ENCODE peak calls at places on chromosomes 12 and 14, in ten cellular contexts. W is right lobe of liver, I is kidney tubule cell, U is PC-3, C is HL-60, X is left cardiac atrium, Y is tibial nerve, L is ACHN, O is neural progenitor cell, K is ELR. J is an unnamed sample.

GRCh38 chr12:127165567-127166392 is 1101.2 kb upstream of the TMEM132C start:
- DNase-seq in W (peak; percentile 92), I (peak; percentile 93), U (peak; percentile 82), C (peak; percentile 67), X (peak; percentile 91), Y (peak; percentile 71), L (peak; percentile 92), O (peak; percentile 97), K (peak; percentile 88), J (peak; percentile 87)

GRCh38 chr14:74667758-74668157 is 45.1 kb downstream of the AREL1 start:
- DNase-seq in W (no peak), I (no peak), U (no peak), C (no peak), X (no peak), Y (no peak), L (no peak), O (no peak), K (peak; percentile 67), J (no peak)

GRCh38 chr14:32820182-32820581 is 118.5 kb upstream of the NPAS3 start:
- DNase-seq in W (no peak), I (no peak), U (no peak), C (no peak), X (no peak), Y (no peak), L (no peak), O (no peak), K (no peak), J (no peak)

GRCh38 chr14:21589317-21589716 is 9.4 kb upstream of the OR10G3 start:
- DNase-seq in W (no peak), I (peak; percentile 42), U (no peak), C (no peak), X (no peak), Y (no peak), L (no peak), O (no peak), K (no peak), J (no peak)

GRCh38 chr14:61577506-61577931 is 117.8 kb upstream of the HIF1A start:
- DNase-seq in W (no peak), I (peak; percentile 40), U (no peak), C (no peak), X (no peak), Y (no peak), L (no peak), O (no peak), K (no peak), J (no peak)

GRCh38 chr12:111174283-111175108 is 194.4 kb downstream of the PHETA1 start:
- DNase-seq in W (no peak), I (no peak), U (peak; percentile 62), C (peak; percentile 84), X (no peak), Y (no peak), L (peak; percentile 33), O (peak; percentile 30), K (no peak), J (no peak)

GRCh38 chr12:45299132-45299692 is 83.3 kb downstream of the ANO6 start:
- DNase-seq in W (no peak), I (no peak), U (peak; percentile 65), C (no peak), X (no peak), Y (no peak), L (no peak), O (no peak), K (peak; percentile 54), J (no peak)

GRCh38 chr14:92507174-92507768 is 6.3 kb upstream of the RIN3 start:
- DNase-seq in W (no peak), I (peak; percentile 26), U (peak; percentile 77), C (peak; percentile 36), X (no peak), Y (peak; percentile 20), L (no peak), O (no peak), K (no peak), J (peak; percentile 83)

GRCh38 chr12:112599871-112600270 is 181.1 kb downstream of the PTPN11 start:
- DNase-seq in W (peak; percentile 44), I (no peak), U (peak; percentile 20), C (no peak), X (no peak), Y (no peak), L (no peak), O (no peak), K (no peak), J (no peak)

GRCh38 chr12:98754095-98754494 is 109.0 kb downstream of the APAF1 start:
- DNase-seq in W (no peak), I (peak; percentile 91), U (peak; percentile 94), C (no peak), X (no peak), Y (no peak), L (peak; percentile 91), O (no peak), K (peak; percentile 88), J (no peak)

GRCh38 chr12:11553871-11554533 is 95.5 kb upstream of the ETV6 start:
- DNase-seq in W (no peak), I (peak; percentile 71), U (peak; percentile 68), C (peak; percentile 66), X (peak; percentile 37), Y (peak; percentile 75), L (peak; percentile 69), O (peak; percentile 48), K (peak; percentile 75), J (no peak)